ENCODE peak calls at places on chromosomes 12 and 14, in four cellular contexts. J is uterus, K is heart left ventricle, P is transverse colon. I is an unnamed sample. For H3K36me3, the result is how much of the 10 kb centered on the place peaks cover.

GRCh38 chr14:103088921-103089320 is 4.9 kb downstream of the LBHD2 start:
- DNase-seq in J (no peak), P (no peak), K (no peak), I (no peak)

GRCh38 chr12:3641428-3641883 is 111.5 kb downstream of the CRACR2A start:
- DNase-seq in P (no peak), J (no peak), K (no peak), I (no peak)

GRCh38 chr12:113722747-113723146 is 243.4 kb downstream of the RBM19 start:
- DNase-seq in J (no peak), K (no peak), P (no peak), I (no peak)

GRCh38 chr14:95320076-95320895 is 578 bp upstream of the CLMN start:
- DNase-seq in K (peak), P (no peak), J (peak), I (no peak)

GRCh38 chr14:96783306-96784224 is 13.6 kb upstream of the VRK1 start:
- DNase-seq in J (no peak), P (no peak), K (no peak), I (no peak)

GRCh38 chr12:32448581-32448980 is 49.2 kb downstream of the FGD4 start:
- DNase-seq in P (no peak), K (no peak), J (no peak), I (no peak)

GRCh38 chr14:98893675-98894074 is 378.3 kb downstream of the BCL11B start:
- DNase-seq in J (no peak), P (no peak), K (no peak), I (no peak)

GRCh38 chr12:96434107-96434506 is 33.9 kb upstream of the CDK17 start:
- DNase-seq in P (peak), J (no peak), K (no peak), I (no peak)

GRCh38 chr12:6891637-6892036 is 13.0 kb upstream of the LRRC23 start:
- DNase-seq in P (no peak), J (no peak), K (no peak), I (no peak)

GRCh38 chr12:93484315-93484981 is 17.1 kb downstream of the MRPL42 start:
- DNase-seq in K (no peak), J (no peak), P (no peak), I (peak)

GRCh38 chr14:64234877-64235651 is 59.1 kb downstream of the ESR2 start:
- DNase-seq in P (peak), K (no peak), J (no peak), I (no peak)

GRCh38 chr12:5691943-5692342 is 253.1 kb downstream of the ANO2 start:
- DNase-seq in K (no peak), J (no peak), P (no peak), I (no peak)

GRCh38 chr12:88141774-88142609 is at the start of the genes CEP290 and TMTC3:
- DNase-seq in K (peak), J (peak), P (peak), I (peak)

GRCh38 chr12:45407188-45407850 is 191.4 kb downstream of the ANO6 start:
- DNase-seq in P (no peak), J (peak), K (no peak), I (peak)

GRCh38 chr12:47318963-47319362 is 239.2 kb upstream of the AMIGO2 start:
- DNase-seq in J (no peak), P (no peak), K (no peak), I (no peak)

GRCh38 chr14:89330236-89331002 is 86.6 kb downstream of the FOXN3 start:
- DNase-seq in J (peak), K (peak), P (peak), I (peak)

GRCh38 chr14:23028800-23029199 is 5.9 kb downstream of the PSMB5 start:
- DNase-seq in J (no peak), K (no peak), P (no peak), I (no peak)

GRCh38 chr12:46457958-46458357 is 85.4 kb upstream of the SLC38A2 start:
- DNase-seq in J (no peak), P (no peak), K (no peak), I (no peak)

GRCh38 chr12:64611430-64612286 is 1.4 kb downstream of the RASSF3 start:
- DNase-seq in K (peak), J (peak), P (peak), I (peak)

GRCh38 chr14:74614508-74615495 is 2.8 kb upstream of the LTBP2 start:
- DNase-seq in K (no peak), P (no peak), J (no peak), I (no peak)

GRCh38 chr12:24879644-24880043 is 69.3 kb downstream of the BCAT1 start:
- DNase-seq in J (no peak), P (no peak), K (no peak), I (no peak)

GRCh38 chr12:54977155-54977554 is 7.4 kb downstream of the TESPA1 start:
- DNase-seq in K (no peak), J (no peak), P (no peak), I (no peak)

GRCh38 chr12:58341791-58342190 is 400.4 kb downstream of the ATP23 start:
- DNase-seq in P (no peak), J (no peak), K (no peak), I (no peak)

GRCh38 chr14:99262977-99263448 is 9.0 kb downstream of the BCL11B start:
- DNase-seq in J (no peak), P (no peak), K (no peak), I (no peak)

GRCh38 chr12:108798551-108799221 is 58.7 kb downstream of the SSH1 start:
- DNase-seq in J (peak), P (peak), K (peak), I (no peak)

GRCh38 chr12:109999649-109999971 is 380 bp downstream of the ANKRD13A start:
- DNase-seq in P (no peak), K (no peak), J (no peak), I (no peak)

GRCh38 chr14:68807148-68807600 is 14.3 kb upstream of the ZFP36L1 start:
- DNase-seq in K (peak), P (no peak), J (peak), I (no peak)

DNA sequence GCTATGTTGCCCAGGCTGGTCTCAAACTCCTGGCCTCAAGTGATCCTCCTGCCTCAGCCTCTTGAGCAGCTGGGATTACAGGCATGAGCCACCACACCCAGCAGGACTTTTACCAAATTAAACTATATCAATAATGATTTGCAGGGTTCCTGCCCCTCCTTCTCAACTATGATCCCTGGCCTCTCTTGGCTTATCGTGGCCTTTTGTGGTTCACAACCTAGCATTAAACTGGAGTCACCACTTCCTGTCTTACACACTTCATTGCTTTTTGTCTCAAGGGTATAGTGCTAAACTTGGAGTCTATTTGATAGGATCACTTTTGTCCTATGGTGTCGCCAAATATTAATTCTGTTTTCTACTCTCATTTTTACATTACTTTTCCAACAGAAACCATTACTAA is 64.5 kb downstream of the SEC23A start:
- DNase-seq in J (no peak), K (no peak), P (no peak), I (no peak)
- H3K36me3 ChIP-seq in J (under half), K (half or more), P (under half), I (under half)

DNA sequence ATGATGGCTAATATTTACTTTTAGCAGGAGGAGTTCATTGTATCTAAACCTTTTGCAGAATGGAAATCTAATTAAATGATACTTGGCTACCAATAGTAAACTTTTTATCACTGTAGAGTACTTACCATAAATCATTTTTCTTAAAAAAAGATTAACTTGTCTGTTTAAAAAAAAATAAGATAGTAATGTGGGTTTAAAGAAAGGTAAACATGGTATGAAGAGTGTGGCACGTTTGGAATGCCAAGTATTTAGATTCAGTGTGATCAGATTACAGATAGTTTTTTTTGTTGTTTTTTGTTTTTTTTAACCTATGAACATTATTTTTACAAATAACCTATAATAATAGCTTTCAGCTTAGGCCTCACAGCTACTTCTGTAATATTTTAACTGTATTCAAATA is 25.8 kb downstream of the KTN1 start:
- DNase-seq in J (no peak), K (no peak), P (no peak), I (no peak)
- TF ChIP-seq POLR2A in J (no peak), K (no peak), P (no peak), I (no peak)

GRCh38 chr14:91935621-91936020 is 11.9 kb downstream of the FBLN5 start:
- DNase-seq in K (no peak), J (no peak), P (no peak), I (no peak)

GRCh38 chr14:91929700-91930099 is 17.8 kb downstream of the FBLN5 start:
- DNase-seq in P (no peak), K (no peak), J (peak), I (no peak)

GRCh38 chr14:91927800-91928199 is 19.7 kb downstream of the FBLN5 start:
- DNase-seq in K (no peak), J (no peak), P (no peak), I (no peak)

GRCh38 chr14:91934554-91935285 is 12.8 kb downstream of the FBLN5 start:
- DNase-seq in J (peak), P (no peak), K (no peak), I (no peak)

DNA sequence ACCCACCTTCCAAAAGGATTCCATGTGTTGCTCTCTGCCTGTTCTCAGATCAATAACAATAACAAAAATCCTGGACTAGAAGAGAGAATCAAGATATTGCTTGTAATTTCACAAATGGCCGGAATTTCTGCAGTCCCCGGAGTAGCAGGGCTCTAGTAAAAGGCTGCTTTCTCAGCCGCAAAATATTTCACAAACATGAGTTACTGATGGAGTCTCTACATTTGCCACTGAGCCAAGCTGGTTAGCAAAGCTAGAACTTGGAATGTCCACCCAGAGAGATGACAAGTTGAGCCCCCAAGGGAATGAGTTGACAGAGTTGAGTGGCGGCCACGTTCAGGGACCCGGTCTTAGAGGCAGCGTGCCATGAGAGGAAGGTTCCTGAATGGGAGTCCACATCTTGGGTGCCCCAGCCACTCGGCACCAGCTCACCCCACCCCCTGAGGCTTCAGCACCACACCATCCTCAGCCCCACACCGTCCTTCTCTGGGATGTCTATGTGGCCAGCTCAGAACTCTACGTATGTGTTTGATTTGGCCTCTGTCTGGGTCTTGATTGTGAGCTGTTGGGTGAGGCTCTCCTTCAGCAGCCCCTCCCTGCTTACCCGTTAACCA is 15.9 kb downstream of the FBLN5 start:
- DNase-seq in J (no peak), P (no peak), K (no peak), I (no peak)
- H3K27ac ChIP-seq in J (no peak), P (no peak), K (no peak), I (no peak)

GRCh38 chr12:50715174-50715573 is 48.7 kb upstream of the ATF1 start:
- DNase-seq in K (no peak), P (no peak), J (no peak), I (no peak)
- H3K36me3 ChIP-seq in K (half or more), P (under half), J (under half), I (under half)

DNA sequence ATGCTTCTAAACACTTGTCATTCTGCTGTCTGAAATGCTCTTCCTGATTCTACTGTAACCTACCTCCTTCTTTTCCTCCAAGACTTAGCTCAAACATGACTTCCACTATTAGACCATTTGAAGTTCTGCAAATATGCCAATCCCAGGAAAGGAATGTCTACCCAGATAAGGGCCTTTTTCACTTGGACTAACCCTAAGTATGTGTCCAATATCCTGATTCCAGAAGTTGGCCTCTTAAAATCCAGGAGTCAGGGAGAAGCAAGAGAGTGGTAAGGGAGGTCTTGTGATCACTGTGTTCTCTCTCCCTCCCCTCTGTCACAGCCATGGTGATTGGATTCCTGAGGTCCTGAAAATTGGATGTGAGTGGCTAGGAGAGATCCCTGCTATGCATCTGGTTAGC is 30.2 kb downstream of the ADCY6 start:
- DNase-seq in K (no peak), J (no peak), P (no peak), I (no peak)
- TF ChIP-seq POLR2A in K (no peak), J (no peak), P (no peak), I (no peak)

GRCh38 chr14:77086017-77086727 is 11.9 kb upstream of the CIPC start:
- DNase-seq in K (no peak), J (no peak), P (no peak), I (no peak)

GRCh38 chr14:77087631-77088030 is 10.4 kb upstream of the CIPC start:
- DNase-seq in J (no peak), K (no peak), P (no peak), I (no peak)

GRCh38 chr14:77088645-77089044 is 9.4 kb upstream of the CIPC start:
- DNase-seq in P (no peak), K (no peak), J (no peak), I (no peak)

GRCh38 chr14:77086951-77087350 is 11.1 kb upstream of the CIPC start:
- DNase-seq in K (no peak), P (no peak), J (no peak), I (no peak)

DNA sequence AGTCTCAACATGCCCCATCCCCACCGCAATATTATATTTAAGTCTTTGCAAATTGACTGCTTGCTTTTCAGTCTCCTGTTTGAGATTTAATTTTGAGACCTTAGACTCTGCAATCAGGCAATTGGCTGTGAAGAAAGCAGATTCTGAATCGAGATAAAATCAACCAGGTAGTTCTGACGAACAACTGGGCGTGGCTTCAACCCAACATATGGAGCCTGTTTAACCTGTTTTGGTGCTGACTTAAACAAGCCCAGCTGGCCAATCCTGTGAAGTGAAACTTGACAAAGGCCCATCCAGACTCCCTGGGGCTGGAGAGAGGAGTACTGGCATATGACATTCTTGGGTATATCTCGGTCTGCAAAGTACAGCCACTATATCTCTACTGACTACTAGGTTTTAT is 9.8 kb upstream of the CIPC start:
- DNase-seq in K (no peak), J (no peak), P (peak), I (no peak)
- H3K27ac ChIP-seq in K (no peak), J (no peak), P (peak), I (no peak)

GRCh38 chr12:70334742-70335141 is 31.3 kb upstream of the KCNMB4 start:
- DNase-seq in K (no peak), J (no peak), P (no peak), I (no peak)

DNA sequence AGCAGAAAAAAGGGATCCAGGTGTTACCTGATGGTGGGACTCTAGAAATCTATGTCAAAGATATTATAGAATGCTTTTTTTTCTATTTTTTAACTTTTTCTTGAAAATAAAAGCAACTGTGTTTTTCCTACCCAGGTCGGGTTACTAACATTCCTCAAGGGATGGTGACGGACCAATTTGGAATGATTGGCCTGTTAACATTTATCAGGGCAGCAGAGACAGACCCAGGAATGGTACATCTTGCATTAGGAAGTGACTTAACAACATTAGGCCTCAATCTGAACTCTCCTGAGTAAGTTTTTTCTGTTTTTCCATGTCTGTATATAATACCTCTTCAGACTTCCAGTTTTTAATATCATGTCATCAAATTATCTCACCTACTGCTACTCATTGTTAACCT is 27.6 kb upstream of the KCNMB4 start:
- DNase-seq in P (no peak), K (no peak), J (no peak), I (no peak)
- H3K36me3 ChIP-seq in P (under half), K (half or more), J (under half), I (under half)

GRCh38 chr14:67694791-67695393 is 672 bp downstream of the RDH11 start:
- DNase-seq in J (no peak), P (peak), K (peak), I (peak)
- TF ChIP-seq POLR2A in J (no peak), P (peak), K (no peak), I (peak)

I was measured in adrenal gland.